ENCODE peak calls at places on chromosome 13, in five cellular contexts. U, R, Z, H and N are unnamed samples.

GRCh38 chr13:39107484-39108040 is 69.3 kb downstream of the NHLRC3 start:
- DNase-seq in Z (peak), R (no peak), H (no peak), U (no peak), N (no peak)

GRCh38 chr13:93004919-93005318 is 221.7 kb upstream of the GPC6 start:
- DNase-seq in H (no peak), U (no peak), Z (no peak), R (no peak), N (no peak)

GRCh38 chr13:95734124-95734523 is 57.2 kb downstream of the DNAJC3 start:
- DNase-seq in H (no peak), Z (no peak), R (no peak), U (no peak), N (no peak)

GRCh38 chr13:111211789-111212516 is 96.8 kb downstream of the ARHGEF7 start:
- DNase-seq in R (no peak), U (no peak), H (no peak), Z (no peak), N (no peak)

GRCh38 chr13:80030491-80030890 is 310.4 kb downstream of the SPRY2 start:
- DNase-seq in Z (no peak), H (no peak), R (no peak), U (no peak), N (no peak)

GRCh38 chr13:41458187-41458938 is 1.0 kb downstream of the RGCC start:
- DNase-seq in Z (no peak), U (no peak), H (peak), R (peak), N (no peak)

GRCh38 chr13:100721885-100722512 is 47.4 kb upstream of the TMTC4 start:
- DNase-seq in Z (no peak), U (peak), R (peak), H (peak), N (no peak)

GRCh38 chr13:105410602-105411001 is 1124.9 kb downstream of the EFNB2 start:
- DNase-seq in R (no peak), Z (peak), H (no peak), U (no peak), N (no peak)

GRCh38 chr13:66102864-66103263 is 1127.3 kb downstream of the PCDH9 start:
- DNase-seq in U (no peak), R (no peak), Z (no peak), H (no peak), N (no peak)

GRCh38 chr13:112700291-112701060 is 10.6 kb downstream of the ATP11A start:
- DNase-seq in Z (no peak), H (no peak), R (no peak), U (no peak), N (no peak)

GRCh38 chr13:101579291-101579802 is 126.9 kb downstream of the ITGBL1 start:
- DNase-seq in R (no peak), H (no peak), Z (no peak), U (no peak), N (no peak)

GRCh38 chr13:51704399-51705306 is 99.3 kb downstream of the DHRS12 start:
- DNase-seq in H (no peak), R (no peak), U (no peak), Z (no peak), N (no peak)

GRCh38 chr13:70080030-70080429 is 27.6 kb upstream of the ATXN8OS start:
- DNase-seq in R (no peak), Z (no peak), U (no peak), H (no peak), N (no peak)

GRCh38 chr13:111202745-111203144 is 87.6 kb downstream of the ARHGEF7 start:
- DNase-seq in H (no peak), R (peak), Z (no peak), U (no peak), N (no peak)